ENCODE peak calls at places on chromosomes 12 and 14, in ten cellular contexts. A is fibroblast of the aortic adventitia; W is CD8-positive, alpha-beta memory T cell; C is lower leg skin; U is uterus; D is fibroblast of mammary gland; T is tibial nerve; M is pancreas; H is astrocyte of the cerebellum; E is cardiac fibroblast. I is an unnamed sample.

GRCh38 chr14:28629328-28630004 is 137.1 kb upstream of the FOXG1 start:
- DNase-seq in W (no peak), D (no peak), T (no peak), A (no peak), M (no peak), E (no peak), U (no peak), C (no peak), H (no peak), I (no peak)

GRCh38 chr12:117875652-117876491 is 92.9 kb downstream of the KSR2 start:
- DNase-seq in C (no peak), W (peak), A (no peak), M (no peak), U (no peak), H (no peak), T (no peak), D (no peak), E (peak), I (no peak)

GRCh38 chr14:94051115-94051514 is 25.0 kb downstream of the OTUB2 start:
- DNase-seq in H (peak), D (peak), M (no peak), A (peak), W (no peak), U (peak), T (no peak), C (peak), E (peak), I (peak)

GRCh38 chr14:31881531-31882310 is 195.4 kb upstream of the ARHGAP5 start:
- DNase-seq in U (no peak), H (no peak), A (peak), E (peak), M (no peak), D (peak), C (no peak), W (no peak), T (no peak), I (peak)

GRCh38 chr12:66716522-66716921 is 37.6 kb upstream of the GRIP1 start:
- DNase-seq in C (no peak), D (no peak), M (no peak), U (no peak), W (no peak), T (no peak), E (no peak), A (no peak), H (no peak), I (no peak)

GRCh38 chr14:63228221-63228620 is 24.0 kb downstream of the RHOJ start:
- DNase-seq in E (peak), M (no peak), U (no peak), W (no peak), D (no peak), A (peak), H (no peak), C (no peak), T (no peak), I (no peak)

GRCh38 chr12:110698171-110698902 is 9.4 kb upstream of the HVCN1 start:
- DNase-seq in A (peak), C (peak), E (peak), H (peak), D (peak), M (peak), U (peak), W (peak), T (peak), I (peak)

GRCh38 chr12:105025890-105026289 is 39.8 kb downstream of the NOPCHAP1 start:
- DNase-seq in H (peak), W (no peak), C (peak), E (peak), D (peak), A (peak), T (peak), U (peak), M (no peak), I (peak)

GRCh38 chr14:59507063-59507751 is 22.9 kb downstream of the JKAMP start:
- DNase-seq in C (no peak), H (peak), W (peak), A (peak), D (peak), E (peak), T (no peak), M (peak), U (peak), I (peak)

GRCh38 chr14:92783813-92784431 is 10.2 kb upstream of the GOLGA5 start:
- DNase-seq in U (peak), A (peak), T (no peak), D (peak), W (no peak), C (peak), E (peak), H (peak), M (no peak), I (peak)

GRCh38 chr12:96070670-96071279 is 35.4 kb upstream of the LTA4H start:
- DNase-seq in M (no peak), E (peak), A (peak), T (no peak), D (peak), U (no peak), C (no peak), W (no peak), H (no peak), I (peak)

GRCh38 chr14:55588259-55588699 is 8.3 kb downstream of the KTN1 start:
- DNase-seq in T (no peak), D (peak), W (no peak), U (no peak), C (no peak), E (peak), A (peak), H (no peak), M (no peak), I (peak)

GRCh38 chr12:132426349-132427176 is 63.4 kb upstream of the FBRSL1 start:
- DNase-seq in W (no peak), A (no peak), U (no peak), C (no peak), E (no peak), T (no peak), M (no peak), D (no peak), H (no peak), I (no peak)

GRCh38 chr12:108302471-108303311 is 36.4 kb downstream of the CMKLR1 start:
- DNase-seq in D (peak), A (peak), E (no peak), H (peak), M (no peak), T (peak), U (peak), C (peak), W (peak), I (peak)

GRCh38 chr14:64507376-64508156 is 3.0 kb downstream of the ZBTB1 start:
- DNase-seq in D (peak), T (no peak), W (no peak), M (no peak), E (peak), C (no peak), U (no peak), H (no peak), A (no peak), I (no peak)

DNA sequence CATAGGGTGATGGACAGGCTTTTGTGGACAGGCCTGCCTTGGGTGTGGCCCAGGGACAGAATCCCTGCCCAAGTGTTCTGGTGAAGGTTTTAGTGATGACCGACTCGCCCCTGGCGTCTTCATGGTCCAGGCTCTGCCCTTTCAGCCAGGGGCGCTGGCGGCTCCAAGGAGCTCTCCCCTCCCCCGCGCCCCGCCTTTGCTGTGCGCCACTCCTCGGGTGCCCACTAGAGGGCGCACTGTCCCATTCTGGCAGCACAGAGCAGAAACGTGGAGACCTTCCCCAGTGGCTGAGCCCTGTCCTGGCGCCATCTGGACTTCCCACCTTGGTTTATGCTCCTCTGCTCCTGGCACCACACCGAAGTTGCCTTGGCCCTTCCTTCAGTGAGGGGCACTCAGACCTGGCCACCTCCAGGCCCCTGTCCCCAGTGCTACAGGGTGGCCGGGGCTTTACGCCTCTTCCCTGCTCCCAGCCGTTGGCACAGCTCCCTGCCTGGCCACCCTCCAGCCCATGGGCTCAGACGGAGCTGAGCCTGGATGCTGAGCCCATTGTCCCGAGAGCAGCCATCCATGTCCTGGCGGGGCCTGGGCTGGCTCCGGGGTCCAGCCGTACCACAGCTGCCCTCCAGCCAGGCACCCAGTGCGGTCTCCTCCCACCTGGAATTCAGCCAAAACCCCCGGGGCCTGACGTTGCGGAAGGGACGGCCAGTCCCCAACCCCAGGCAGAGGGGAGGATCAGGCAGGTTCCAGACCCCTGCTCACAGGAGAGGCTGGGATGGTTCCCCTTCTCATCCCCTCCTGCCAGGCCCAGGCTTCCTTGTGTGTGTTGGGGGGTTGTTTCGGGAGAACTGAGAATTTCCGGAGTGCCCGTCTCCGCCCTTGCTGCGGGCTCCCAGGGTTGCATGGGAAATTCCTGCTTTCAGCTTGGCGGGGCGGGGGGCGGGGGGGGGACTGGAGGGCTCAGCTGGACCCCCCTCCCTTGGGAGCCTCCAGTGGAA is 5.6 kb upstream of the CRIP1 start:
- DNase-seq in T (peak), E (peak), W (peak), M (peak), C (peak), A (peak), D (peak), H (peak), U (peak), I (peak)
- H3K4me3 ChIP-seq in T (peak), E (peak), W (peak), M (peak), C (peak), A (peak), D (peak), H (peak), U (peak), I (peak)

GRCh38 chr12:2960432-2960956 is 1.3 kb downstream of the TEAD4 start:
- DNase-seq in T (no peak), C (no peak), A (peak), E (peak), M (no peak), W (no peak), H (no peak), D (peak), U (no peak), I (peak)
- H3K4me3 ChIP-seq in T (peak), C (no peak), A (peak), E (peak), M (peak), W (no peak), H (peak), D (peak), U (peak), I (peak)

GRCh38 chr12:31895449-31896150 is 63.6 kb upstream of the RESF1 start:
- DNase-seq in D (no peak), C (no peak), E (no peak), W (no peak), T (no peak), M (no peak), H (no peak), A (no peak), U (no peak), I (no peak)

GRCh38 chr12:31887109-31887811 is 72.0 kb upstream of the RESF1 start:
- DNase-seq in M (no peak), A (no peak), T (no peak), W (no peak), U (no peak), E (no peak), D (no peak), C (no peak), H (no peak), I (no peak)

GRCh38 chr12:31896514-31897039 is 62.6 kb upstream of the RESF1 start:
- DNase-seq in U (peak), C (no peak), H (no peak), M (no peak), E (peak), T (no peak), A (peak), D (peak), W (peak), I (no peak)

DNA sequence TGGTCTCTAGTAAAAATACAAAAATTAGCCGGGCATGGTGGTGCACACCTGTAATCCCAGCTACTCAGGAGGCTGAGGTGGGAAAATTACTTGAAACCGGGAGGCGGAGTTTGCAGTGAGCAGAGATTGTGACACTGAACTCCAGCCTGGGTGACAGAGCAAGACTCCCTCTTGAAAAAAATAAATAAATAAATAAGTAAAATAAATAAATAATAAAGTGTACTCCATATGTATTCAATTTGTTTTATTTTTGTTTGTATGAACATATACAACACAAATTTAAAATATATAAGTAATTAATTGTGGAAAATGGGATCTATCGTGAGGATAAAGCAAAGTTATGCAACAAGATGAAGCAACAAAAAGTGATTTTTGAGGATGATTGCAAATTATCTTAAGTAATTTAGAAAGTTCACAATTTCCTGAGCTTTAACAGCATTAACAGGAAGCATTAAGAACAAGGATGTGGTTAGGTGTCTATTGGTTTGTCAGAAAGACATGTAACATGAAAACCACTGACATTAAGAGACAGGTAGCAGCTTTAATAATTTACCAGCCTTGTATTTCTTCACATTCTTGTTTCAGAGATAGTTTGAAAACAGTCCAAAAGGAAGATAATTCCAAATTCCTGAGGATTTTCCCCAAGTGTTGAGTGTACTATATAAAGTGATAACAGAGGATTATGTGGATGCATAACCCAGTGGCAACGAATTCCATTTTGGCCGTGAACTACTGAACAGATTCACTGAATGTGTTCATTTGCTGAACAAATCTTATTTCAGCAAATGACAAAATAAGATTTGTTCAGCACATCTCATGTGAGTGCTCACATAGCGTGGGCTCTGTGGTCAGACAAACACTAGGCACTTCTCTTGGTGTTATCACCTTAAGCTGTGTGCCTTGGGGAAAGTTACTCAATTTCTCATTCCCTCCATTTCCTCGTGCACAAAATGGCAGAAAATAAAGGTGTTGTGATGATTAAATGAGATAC is 68.6 kb upstream of the RESF1 start:
- DNase-seq in U (no peak), C (no peak), H (no peak), W (no peak), D (no peak), T (no peak), E (no peak), A (no peak), M (no peak), I (no peak)
- H3K4me3 ChIP-seq in U (no peak), C (no peak), H (no peak), W (peak), D (no peak), T (no peak), E (no peak), A (no peak), M (no peak), I (no peak)

DNA sequence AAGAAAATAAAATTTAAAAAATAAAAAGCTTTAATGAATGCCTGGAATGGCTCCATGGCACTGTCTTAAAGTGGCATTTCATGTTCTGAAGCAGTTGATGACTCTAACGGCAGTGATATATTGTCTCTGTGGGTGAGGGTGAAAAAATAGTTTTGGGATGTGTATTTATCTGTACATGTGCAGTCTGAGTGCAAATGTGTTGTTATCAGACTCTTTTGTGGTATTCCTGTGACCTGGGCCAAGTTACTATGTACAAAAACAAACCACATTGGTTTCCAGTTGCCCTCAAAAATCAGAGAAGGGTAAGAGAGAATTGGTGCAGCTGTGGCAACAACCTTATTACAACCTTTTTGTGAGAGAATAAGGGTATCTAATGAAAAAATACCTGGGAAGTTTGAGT is 81.7 kb upstream of the CCDC91 start:
- DNase-seq in U (no peak), D (no peak), T (no peak), M (no peak), W (no peak), E (peak), H (no peak), C (no peak), A (no peak), I (peak)
- H3K4me3 ChIP-seq in U (no peak), D (no peak), T (no peak), M (no peak), W (no peak), E (no peak), H (no peak), C (no peak), A (no peak), I (no peak)

GRCh38 chr12:4275869-4276253 is 2.3 kb downstream of the CCND2 start:
- DNase-seq in C (no peak), E (no peak), U (peak), T (no peak), W (no peak), D (no peak), M (no peak), H (no peak), A (no peak), I (no peak)

GRCh38 chr12:4272976-4273650 is 449 bp upstream of the CCND2 start:
- DNase-seq in M (no peak), D (no peak), T (no peak), C (no peak), A (no peak), H (no peak), E (peak), W (no peak), U (no peak), I (no peak)

GRCh38 chr12:4273651-4274395 is at the start of gene CCND2:
- DNase-seq in H (no peak), U (peak), E (peak), D (peak), C (peak), T (peak), W (peak), M (peak), A (peak), I (peak)

GRCh38 chr12:4274960-4275868 is 1.7 kb downstream of the CCND2 start:
- DNase-seq in H (no peak), W (no peak), M (peak), U (peak), C (no peak), A (peak), E (peak), D (peak), T (no peak), I (no peak)

DNA sequence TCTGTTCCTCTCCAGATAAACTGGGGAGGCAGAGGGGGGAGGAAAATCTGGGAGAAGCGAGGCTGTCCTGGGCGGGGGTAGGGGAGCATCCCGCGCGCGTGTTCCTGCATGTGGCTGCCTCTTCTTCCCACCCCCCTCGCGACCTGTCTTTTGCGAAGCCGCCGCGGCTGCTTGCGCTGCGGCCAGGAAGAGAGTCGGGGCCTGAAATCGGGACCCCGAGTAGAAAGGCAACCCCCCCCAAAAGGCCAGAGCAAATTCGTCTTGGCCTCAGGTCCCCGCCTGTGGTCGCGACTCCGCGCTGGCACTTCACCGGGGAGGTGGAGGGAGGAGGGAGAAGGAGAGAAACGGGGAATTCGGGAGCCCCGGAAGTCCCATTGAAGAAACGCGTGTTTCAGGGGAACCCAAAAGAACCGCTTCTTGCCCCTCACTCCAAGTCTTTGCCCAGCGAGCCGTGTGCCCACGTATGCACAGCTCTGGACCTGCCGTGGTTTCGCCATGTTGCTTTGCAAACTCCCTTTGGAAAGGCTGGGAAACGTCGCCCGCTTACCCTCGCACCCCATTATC is 916 bp downstream of the CCND2 start:
- DNase-seq in U (peak), A (no peak), D (no peak), H (no peak), E (peak), M (peak), T (no peak), W (peak), C (no peak), I (no peak)
- H3K4me3 ChIP-seq in U (peak), A (peak), D (peak), H (peak), E (peak), M (peak), T (peak), W (peak), C (peak), I (peak)

GRCh38 chr14:73723411-73723798 is 9.2 kb upstream of the PNMA1 start:
- DNase-seq in D (peak), A (peak), E (peak), W (no peak), U (no peak), H (no peak), C (no peak), T (no peak), M (no peak), I (peak)

GRCh38 chr14:73724696-73725095 is 10.5 kb upstream of the PNMA1 start:
- DNase-seq in A (no peak), M (no peak), C (no peak), T (no peak), H (no peak), W (no peak), E (no peak), U (no peak), D (no peak), I (no peak)

GRCh38 chr14:73725116-73726024 is 11.2 kb upstream of the PNMA1 start:
- DNase-seq in E (peak), H (no peak), D (peak), U (no peak), W (no peak), C (no peak), M (no peak), A (peak), T (no peak), I (no peak)

GRCh38 chr14:73722581-73722980 is 8.4 kb upstream of the PNMA1 start:
- DNase-seq in M (no peak), A (no peak), E (no peak), W (no peak), H (peak), C (no peak), U (no peak), D (no peak), T (no peak), I (no peak)

GRCh38 chr14:73723799-73724621 is 9.8 kb upstream of the PNMA1 start:
- DNase-seq in H (peak), D (peak), W (no peak), E (peak), C (peak), T (peak), A (peak), M (no peak), U (peak), I (peak)
- H3K4me3 ChIP-seq in H (no peak), D (peak), W (no peak), E (peak), C (no peak), T (no peak), A (peak), M (no peak), U (no peak), I (peak)

I was measured in AG10803.